ENCODE peak calls at places on chromosomes 2 and 18, in six cellular contexts. E, U, N, O, V and S are unnamed samples.

GRCh38 chr18:29874519-29875098 is 1167.9 kb downstream of the DSC3 start:
- DNase-seq in E (no peak), N (peak; percentile 58), V (peak; percentile 20), O (no peak), U (no peak), S (peak; percentile 26)

GRCh38 chr2:96145028-96145939 is at the start of gene DUSP2:
- DNase-seq in E (peak; percentile 87), N (peak; percentile 98), O (peak; percentile 96), V (peak; percentile 59), U (peak; percentile 96), S (peak; percentile 83)

GRCh38 chr2:166610180-166610919 is 116.3 kb upstream of the SCN7A start:
- DNase-seq in E (no peak), O (no peak), N (peak; percentile 6), U (peak; percentile 79), V (no peak), S (no peak)

GRCh38 chr2:241743620-241744019 is 9.2 kb downstream of the D2HGDH start:
- DNase-seq in U (peak; percentile 70), N (no peak), O (no peak), E (no peak), V (no peak), S (no peak)

GRCh38 chr2:9593936-9594335 is 36.9 kb downstream of the YWHAQ start:
- DNase-seq in U (no peak), O (no peak), V (no peak), N (no peak), E (no peak), S (peak; percentile 38)

GRCh38 chr18:32349728-32350395 is 120.8 kb downstream of the GAREM1 start:
- DNase-seq in O (peak; percentile 79), V (peak; percentile 97), N (no peak), U (no peak), E (peak; percentile 62), S (no peak)

GRCh38 chr2:143263045-143263625 is 133.9 kb downstream of the ARHGAP15 start:
- DNase-seq in U (no peak), O (no peak), N (no peak), V (no peak), E (no peak), S (peak; percentile 32)

GRCh38 chr2:105261061-105261460 is 19.5 kb downstream of the GPR45 start:
- DNase-seq in N (no peak), V (peak; percentile 96), U (no peak), O (no peak), E (no peak), S (no peak)

GRCh38 chr2:18545384-18545783 is 15.1 kb downstream of the RDH14 start:
- DNase-seq in O (no peak), E (no peak), U (no peak), N (no peak), V (peak; percentile 86), S (peak; percentile 8)

GRCh38 chr18:41096504-41096903 is 858.5 kb upstream of the PIK3C3 start:
- DNase-seq in V (peak; percentile 42), U (no peak), E (no peak), O (no peak), N (peak; percentile 4), S (no peak)

GRCh38 chr2:1995584-1995983 is 251.3 kb upstream of the PXDN start:
- DNase-seq in N (no peak), U (no peak), O (no peak), V (no peak), E (no peak), S (no peak)

GRCh38 chr2:134347756-134348155 is 93.9 kb downstream of the MGAT5 start:
- DNase-seq in E (no peak), V (peak; percentile 29), O (no peak), N (peak; percentile 18), U (no peak), S (no peak)

GRCh38 chr2:206456078-206456769 is 12.9 kb downstream of the ADAM23 start:
- DNase-seq in N (no peak), U (no peak), V (no peak), O (peak; percentile 71), E (peak; percentile 53), S (no peak)

GRCh38 chr2:196486145-196486544 is 153.4 kb upstream of the CCDC150 start:
- DNase-seq in U (no peak), E (no peak), O (no peak), N (no peak), V (no peak), S (no peak)

GRCh38 chr2:138722316-138722715 is 57.9 kb downstream of the NXPH2 start:
- DNase-seq in N (no peak), E (no peak), O (no peak), U (no peak), V (no peak), S (no peak)

GRCh38 chr18:48007955-48008701 is 77.7 kb upstream of the SMAD2 start:
- DNase-seq in U (peak; percentile 88), E (peak; percentile 73), N (peak; percentile 78), V (no peak), O (peak; percentile 71), S (peak; percentile 67)

GRCh38 chr18:3799515-3799914 is 349.5 kb downstream of the TGIF1 start:
- DNase-seq in U (no peak), E (no peak), N (no peak), V (peak; percentile 31), O (no peak), S (no peak)

GRCh38 chr2:6750389-6751158 is 115.1 kb downstream of the CMPK2 start:
- DNase-seq in N (no peak), E (no peak), V (no peak), O (no peak), U (no peak), S (peak; percentile 64)

GRCh38 chr2:146124741-146125140 is 1604.8 kb upstream of the ZEB2 start:
- DNase-seq in O (no peak), V (peak; percentile 63), N (peak; percentile 16), U (no peak), E (no peak), S (no peak)

GRCh38 chr18:32086866-32087265 is 4.8 kb upstream of the RNF138 start:
- DNase-seq in V (peak; percentile 76), N (peak; percentile 43), U (no peak), O (no peak), E (no peak), S (no peak)

GRCh38 chr18:59512025-59512710 is 153.1 kb upstream of the LMAN1 start:
- DNase-seq in V (no peak), O (no peak), N (no peak), E (no peak), U (no peak), S (no peak)

GRCh38 chr2:190150413-190150812 is 87.9 kb upstream of the MSTN start:
- DNase-seq in N (no peak), V (no peak), O (no peak), E (no peak), U (no peak), S (no peak)

GRCh38 chr2:225471492-225471891 is 72.0 kb downstream of the NYAP2 start:
- DNase-seq in N (no peak), O (no peak), U (no peak), V (no peak), E (no peak), S (peak; percentile 24)

GRCh38 chr2:169711751-169712509 is 17.7 kb downstream of the PHOSPHO2 start:
- DNase-seq in N (peak; percentile 32), V (no peak), O (no peak), U (no peak), E (peak; percentile 59), S (peak; percentile 57)

GRCh38 chr2:173884403-173884802 is 80.8 kb downstream of the SP3 start:
- DNase-seq in E (peak; percentile 54), N (peak; percentile 56), V (peak; percentile 32), O (peak; percentile 79), U (peak; percentile 77), S (peak; percentile 43)

GRCh38 chr2:241762933-241763369 is 13.7 kb upstream of the GAL3ST2 start:
- DNase-seq in N (peak; percentile 88), O (peak; percentile 78), E (peak; percentile 38), V (no peak), U (peak; percentile 81), S (peak; percentile 20)

GRCh38 chr18:2222270-2223185 is 348.8 kb downstream of the METTL4 start:
- DNase-seq in N (no peak), U (no peak), V (no peak), O (peak; percentile 61), E (peak; percentile 29), S (no peak)

GRCh38 chr2:211391206-211391605 is 834.8 kb downstream of the CPS1 start:
- DNase-seq in E (no peak), V (no peak), N (no peak), O (no peak), U (no peak), S (no peak)

DNA sequence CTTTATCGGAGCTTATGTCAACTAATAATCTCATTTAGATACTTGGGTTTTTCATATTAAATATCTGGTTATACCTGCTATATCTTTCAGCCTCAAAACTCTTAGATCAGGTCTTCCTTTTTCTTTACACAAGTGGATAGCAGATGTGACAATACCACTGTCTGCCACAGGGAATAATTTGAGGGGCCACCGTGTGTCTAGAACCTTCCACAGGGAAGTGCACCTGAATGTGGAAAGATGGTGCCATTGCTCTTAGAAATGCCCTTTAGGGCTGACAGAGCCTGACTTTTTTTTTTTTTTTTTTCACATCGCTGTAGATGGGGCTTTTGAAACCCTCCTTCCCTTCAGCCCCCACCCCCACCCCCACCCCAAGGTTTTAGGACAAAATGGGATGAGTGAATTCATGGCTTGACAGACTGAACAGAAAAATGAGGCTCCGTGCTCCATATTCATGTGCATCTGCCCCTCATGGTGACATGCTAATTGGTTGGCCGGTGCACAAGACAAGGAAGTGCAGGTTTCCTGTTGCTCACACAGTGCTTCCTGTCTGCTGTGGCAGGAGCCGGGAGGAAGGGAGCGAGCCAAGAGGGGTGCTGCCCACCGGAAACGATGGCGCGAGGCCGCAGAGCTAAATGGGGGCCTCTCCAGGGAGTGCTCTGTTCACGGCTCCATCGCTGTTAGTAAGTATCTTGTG is 246.0 kb downstream of the LDLRAD4 start:
- DNase-seq in O (peak; percentile 88), E (peak; percentile 59), N (peak; percentile 80), V (no peak), U (peak; percentile 92), S (no peak)
- TF ChIP-seq POLR2A in O (no peak), E (no peak), N (no peak), V (no peak), U (no peak), S (no peak)

GRCh38 chr2:157876066-157876770 is at the start of gene ACVR1:
- DNase-seq in N (peak; percentile 91), U (peak; percentile 95), O (peak; percentile 97), E (peak; percentile 95), V (peak; percentile 98), S (peak; percentile 81)
- TF ChIP-seq POLR2A in N (no peak), U (no peak), O (peak; percentile 55), E (peak; percentile 78), V (peak; percentile 40), S (no peak)

GRCh38 chr2:44546469-44547127 is 184.9 kb downstream of the CAMKMT start:
- DNase-seq in V (no peak), O (no peak), U (no peak), E (no peak), N (no peak), S (no peak)

GRCh38 chr2:44548221-44549098 is 186.7 kb downstream of the CAMKMT start:
- DNase-seq in U (no peak), E (no peak), N (no peak), V (no peak), O (no peak), S (no peak)

GRCh38 chr2:44549099-44549471 is 187.3 kb downstream of the CAMKMT start:
- DNase-seq in U (no peak), V (peak; percentile 78), O (no peak), E (no peak), N (no peak), S (no peak)

GRCh38 chr2:44549856-44550255 is 188.1 kb downstream of the CAMKMT start:
- DNase-seq in N (no peak), U (no peak), O (no peak), V (no peak), E (no peak), S (no peak)

GRCh38 chr2:44547713-44548112 is 186.0 kb downstream of the CAMKMT start:
- DNase-seq in V (no peak), N (no peak), E (no peak), O (no peak), U (no peak), S (no peak)
- TF ChIP-seq POLR2A in V (no peak), N (no peak), E (no peak), O (no peak), U (no peak), S (no peak)

GRCh38 chr2:74881176-74881575 is 47.2 kb downstream of the HK2 start:
- DNase-seq in N (no peak), E (no peak), V (no peak), O (no peak), U (no peak), S (no peak)
- TF ChIP-seq POLR2A in N (no peak), E (no peak), V (no peak), O (no peak), U (no peak), S (no peak)